ENCODE peak calls at places on chromosomes 16 and 17, in nine cellular contexts. P, A, B, L, C, G, S, J and K are unnamed samples.

GRCh38 chr16:49472598-49472997 is 99.0 kb downstream of the C16orf78 start:
- DNase-seq in P (no peak), A (no peak), B (no peak), L (no peak), C (no peak), G (no peak), S (no peak), J (no peak), K (no peak)

GRCh38 chr17:73643012-73643845 is 1.0 kb downstream of the SDK2 start:
- DNase-seq in P (no peak), A (peak), B (peak), L (no peak), C (peak), G (peak), S (no peak), J (no peak), K (peak)

GRCh38 chr17:3647769-3648540 is 11.4 kb downstream of the CTNS start:
- DNase-seq in P (no peak), A (peak), B (peak), L (peak), C (no peak), G (peak), S (no peak), J (peak), K (peak)

GRCh38 chr17:81959362-81960129 is 1.4 kb downstream of the NOTUM start:
- DNase-seq in P (no peak), A (peak), B (peak), L (no peak), C (peak), G (peak), S (no peak), J (no peak), K (no peak)

GRCh38 chr17:16927641-16928321 is 44.1 kb downstream of the TNFRSF13B start:
- DNase-seq in P (no peak), A (no peak), B (no peak), L (no peak), C (no peak), G (no peak), S (no peak), J (no peak), K (no peak)

GRCh38 chr16:64590516-64590915 is 531.3 kb downstream of the CDH11 start:
- DNase-seq in P (no peak), A (no peak), B (peak), L (no peak), C (no peak), G (no peak), S (no peak), J (peak), K (peak)

GRCh38 chr17:67025216-67025792 is 19.1 kb upstream of the CACNG1 start:
- DNase-seq in P (no peak), A (no peak), B (no peak), L (no peak), C (no peak), G (no peak), S (no peak), J (no peak), K (no peak)

GRCh38 chr17:79971651-79972050 is 64.0 kb downstream of the TBC1D16 start:
- DNase-seq in P (no peak), A (no peak), B (no peak), L (no peak), C (no peak), G (no peak), S (no peak), J (no peak), K (no peak)

GRCh38 chr16:27256861-27257260 is 11.7 kb downstream of the NSMCE1 start:
- DNase-seq in P (no peak), A (no peak), B (no peak), L (no peak), C (no peak), G (no peak), S (no peak), J (no peak), K (no peak)

GRCh38 chr16:8861563-8862308 is 7.1 kb downstream of the CARHSP1 start:
- DNase-seq in P (no peak), A (no peak), B (no peak), L (no peak), C (no peak), G (no peak), S (no peak), J (no peak), K (no peak)

GRCh38 chr17:38703742-38704644 is 1.1 kb upstream of the MLLT6 start:
- DNase-seq in P (no peak), A (peak), B (peak), L (no peak), C (peak), G (peak), S (no peak), J (no peak), K (peak)

GRCh38 chr16:11955713-11956123 is 9.3 kb upstream of the TNFRSF17 start:
- DNase-seq in P (peak), A (no peak), B (peak), L (peak), C (no peak), G (no peak), S (peak), J (peak), K (peak)